ENCODE peak calls at places on chromosomes 13 and 19, in four cellular contexts. One of them, this sample, is unnamed.

GRCh38 chr19:12065100-12065538 is 588 bp downstream of the ZNF844 start:
- DNase-seq in activated T-cell treated with anti-CD3 and anti-CD28 coated beads, Interleukin-2, amount 50 U/mL, for 72 hours: peak; percentile 18
- DNase-seq in foreskin fibroblast: peak; percentile 21
- DNase-seq in left colon: peak; percentile 33
- DNase-seq in this sample: no peak

GRCh38 chr19:39843919-39844793 is 2.0 kb downstream of the FBL start:
- DNase-seq in foreskin fibroblast: no peak
- DNase-seq in left colon: no peak
- DNase-seq in activated T-cell treated with anti-CD3 and anti-CD28 coated beads, Interleukin-2, amount 50 U/mL, for 72 hours: peak; percentile 39
- DNase-seq in this sample: no peak

GRCh38 chr13:44218501-44219240 is 155.0 kb upstream of the SERP2 start:
- DNase-seq in foreskin fibroblast: no peak
- DNase-seq in activated T-cell treated with anti-CD3 and anti-CD28 coated beads, Interleukin-2, amount 50 U/mL, for 72 hours: no peak
- DNase-seq in left colon: peak; percentile 67
- DNase-seq in this sample: no peak

GRCh38 chr13:112844411-112844810 is 124.6 kb upstream of the MCF2L start:
- DNase-seq in activated T-cell treated with anti-CD3 and anti-CD28 coated beads, Interleukin-2, amount 50 U/mL, for 72 hours: no peak
- DNase-seq in foreskin fibroblast: no peak
- DNase-seq in left colon: no peak
- DNase-seq in this sample: no peak

GRCh38 chr19:18772620-18773587 is 18.2 kb downstream of the COMP start:
- DNase-seq in foreskin fibroblast: no peak
- DNase-seq in left colon: no peak
- DNase-seq in activated T-cell treated with anti-CD3 and anti-CD28 coated beads, Interleukin-2, amount 50 U/mL, for 72 hours: no peak
- DNase-seq in this sample: no peak

GRCh38 chr19:38928406-38929001 is 2.1 kb downstream of the SARS2 start:
- DNase-seq in left colon: no peak
- DNase-seq in foreskin fibroblast: no peak
- DNase-seq in activated T-cell treated with anti-CD3 and anti-CD28 coated beads, Interleukin-2, amount 50 U/mL, for 72 hours: no peak
- DNase-seq in this sample: no peak

GRCh38 chr19:51421229-51422052 is 4.0 kb upstream of the SIGLEC10 start:
- DNase-seq in foreskin fibroblast: no peak
- DNase-seq in left colon: no peak
- DNase-seq in activated T-cell treated with anti-CD3 and anti-CD28 coated beads, Interleukin-2, amount 50 U/mL, for 72 hours: no peak
- DNase-seq in this sample: no peak

GRCh38 chr19:57465680-57466381 is 8.9 kb upstream of the VN1R1 start:
- DNase-seq in foreskin fibroblast: peak; percentile 10
- DNase-seq in left colon: no peak
- DNase-seq in activated T-cell treated with anti-CD3 and anti-CD28 coated beads, Interleukin-2, amount 50 U/mL, for 72 hours: peak; percentile 36
- DNase-seq in this sample: no peak

GRCh38 chr13:107867701-107868661 is 347.4 kb downstream of the LIG4 start:
- DNase-seq in left colon: no peak
- DNase-seq in activated T-cell treated with anti-CD3 and anti-CD28 coated beads, Interleukin-2, amount 50 U/mL, for 72 hours: peak; percentile 8
- DNase-seq in foreskin fibroblast: no peak
- DNase-seq in this sample: peak; percentile 25

GRCh38 chr19:50036905-50037304 is 11.1 kb downstream of the ZNF473 start:
- DNase-seq in left colon: no peak
- DNase-seq in foreskin fibroblast: no peak
- DNase-seq in activated T-cell treated with anti-CD3 and anti-CD28 coated beads, Interleukin-2, amount 50 U/mL, for 72 hours: no peak
- DNase-seq in this sample: no peak

GRCh38 chr19:16022681-16023557 is 53.4 kb upstream of the TPM4 start:
- DNase-seq in activated T-cell treated with anti-CD3 and anti-CD28 coated beads, Interleukin-2, amount 50 U/mL, for 72 hours: no peak
- DNase-seq in left colon: no peak
- DNase-seq in foreskin fibroblast: no peak
- DNase-seq in this sample: no peak

GRCh38 chr13:46896346-46897138 is at the start of gene HTR2A:
- DNase-seq in left colon: no peak
- DNase-seq in activated T-cell treated with anti-CD3 and anti-CD28 coated beads, Interleukin-2, amount 50 U/mL, for 72 hours: no peak
- DNase-seq in foreskin fibroblast: no peak
- DNase-seq in this sample: no peak

GRCh38 chr19:10230904-10231623 is at the start of gene S1PR2:
- DNase-seq in foreskin fibroblast: peak; percentile 77
- DNase-seq in activated T-cell treated with anti-CD3 and anti-CD28 coated beads, Interleukin-2, amount 50 U/mL, for 72 hours: peak; percentile 79
- DNase-seq in left colon: peak; percentile 70
- DNase-seq in this sample: no peak

GRCh38 chr19:10651821-10652220 is 2.3 kb upstream of the ILF3 start:
- DNase-seq in left colon: no peak
- DNase-seq in foreskin fibroblast: no peak
- DNase-seq in activated T-cell treated with anti-CD3 and anti-CD28 coated beads, Interleukin-2, amount 50 U/mL, for 72 hours: no peak
- DNase-seq in this sample: no peak

GRCh38 chr13:63501702-63502101 is 2086.1 kb upstream of the PCDH20 start:
- DNase-seq in left colon: no peak
- DNase-seq in foreskin fibroblast: no peak
- DNase-seq in activated T-cell treated with anti-CD3 and anti-CD28 coated beads, Interleukin-2, amount 50 U/mL, for 72 hours: no peak
- DNase-seq in this sample: no peak